ENCODE peak calls at places on chromosome 18, in seven cellular contexts. E, Y, B, C, W, O and Q are unnamed samples.

GRCh38 chr18:25298853-25299274 is 53.1 kb downstream of the ZNF521 start:
- DNase-seq in C (peak; percentile 82), E (peak; percentile 90), Y (peak; percentile 29), O (no peak), B (no peak), W (peak; percentile 74), Q (no peak)

GRCh38 chr18:9335255-9336045 is 877 bp downstream of the TWSG1 start:
- DNase-seq in O (no peak), W (peak; percentile 26), E (peak; percentile 45), Y (no peak), B (no peak), C (peak; percentile 39), Q (no peak)

GRCh38 chr18:58761241-58761969 is 90.1 kb downstream of the MALT1 start:
- DNase-seq in O (peak; percentile 8), B (no peak), Y (no peak), C (no peak), E (no peak), W (no peak), Q (no peak)

GRCh38 chr18:77857926-77858325 is 608.3 kb downstream of the GALR1 start:
- DNase-seq in C (no peak), E (no peak), W (no peak), B (peak; percentile 56), O (no peak), Y (no peak), Q (no peak)

GRCh38 chr18:5456577-5457466 is 87.0 kb downstream of the EPB41L3 start:
- DNase-seq in O (peak; percentile 42), Y (peak; percentile 8), C (peak; percentile 71), W (peak; percentile 55), B (peak; percentile 78), E (peak; percentile 69), Q (peak; percentile 29)

GRCh38 chr18:25251127-25251526 is 100.8 kb downstream of the ZNF521 start:
- DNase-seq in Y (no peak), C (no peak), O (no peak), W (no peak), E (no peak), B (no peak), Q (no peak)

GRCh38 chr18:50231621-50232020 is 34.7 kb downstream of the CFAP53 start:
- DNase-seq in Y (no peak), O (no peak), B (no peak), E (peak; percentile 7), C (no peak), W (no peak), Q (no peak)

GRCh38 chr18:3305933-3306332 is 44.0 kb downstream of the MYL12B start:
- DNase-seq in W (no peak), Y (no peak), B (no peak), C (peak; percentile 74), O (no peak), E (peak; percentile 76), Q (no peak)

GRCh38 chr18:79590191-79591039 is 89.2 kb upstream of the CTDP1 start:
- DNase-seq in Y (no peak), E (peak; percentile 50), B (peak; percentile 73), C (peak; percentile 32), O (no peak), W (peak; percentile 22), Q (no peak)

GRCh38 chr18:48842259-48843061 is 108.3 kb downstream of the SMAD7 start:
- DNase-seq in W (no peak), O (no peak), Y (no peak), B (peak; percentile 64), C (peak; percentile 73), E (peak; percentile 39), Q (peak; percentile 60)

GRCh38 chr18:48640566-48641270 is 101.9 kb downstream of the CTIF start:
- DNase-seq in C (no peak), Y (no peak), E (no peak), W (peak; percentile 31), O (no peak), B (no peak), Q (no peak)

GRCh38 chr18:44957440-44957839 is 276.8 kb downstream of the SETBP1 start:
- DNase-seq in O (no peak), Y (no peak), E (no peak), C (no peak), W (no peak), B (no peak), Q (no peak)

GRCh38 chr18:3216987-3217386 is 2.8 kb downstream of the MYOM1 start:
- DNase-seq in C (no peak), Y (no peak), E (no peak), W (no peak), B (no peak), O (no peak), Q (no peak)

GRCh38 chr18:55165399-55166125 is 206.3 kb upstream of the CCDC68 start:
- DNase-seq in B (no peak), C (no peak), W (no peak), Y (no peak), E (no peak), O (no peak), Q (peak; percentile 12)

GRCh38 chr18:44521673-44522032 is 159.0 kb upstream of the SETBP1 start:
- DNase-seq in O (no peak), E (peak; percentile 12), B (no peak), Y (no peak), C (no peak), W (no peak), Q (no peak)

GRCh38 chr18:48847807-48848486 is 102.8 kb downstream of the SMAD7 start:
- DNase-seq in E (no peak), B (no peak), Y (no peak), W (no peak), C (no peak), O (no peak), Q (no peak)

GRCh38 chr18:80023173-80023572 is 11.1 kb upstream of the RBFA start:
- DNase-seq in W (no peak), Y (no peak), O (no peak), E (peak; percentile 31), C (no peak), B (no peak), Q (no peak)

GRCh38 chr18:2002178-2002577 is 569.1 kb downstream of the METTL4 start:
- DNase-seq in W (no peak), Y (no peak), B (no peak), O (peak; percentile 28), C (peak; percentile 38), E (no peak), Q (no peak)

GRCh38 chr18:77495982-77496690 is 246.5 kb downstream of the GALR1 start:
- DNase-seq in W (no peak), O (no peak), B (no peak), E (no peak), Y (no peak), C (no peak), Q (no peak)

GRCh38 chr18:79567481-79568147 is 112.0 kb upstream of the CTDP1 start:
- DNase-seq in B (peak; percentile 65), E (peak; percentile 94), C (peak; percentile 93), Y (peak; percentile 79), O (peak; percentile 81), W (peak; percentile 95), Q (no peak)

GRCh38 chr18:35776481-35776880 is 194.9 kb downstream of the GALNT1 start:
- DNase-seq in Y (no peak), B (no peak), E (no peak), O (no peak), W (no peak), C (no peak), Q (no peak)

GRCh38 chr18:45255142-45255890 is 360.0 kb upstream of the SLC14A2 start:
- DNase-seq in B (no peak), Y (peak; percentile 31), W (peak; percentile 91), E (peak; percentile 85), O (no peak), C (peak; percentile 91), Q (no peak)

GRCh38 chr18:40789286-40789685 is 1165.7 kb upstream of the PIK3C3 start:
- DNase-seq in B (no peak), O (no peak), W (no peak), E (peak; percentile 3), Y (no peak), C (no peak), Q (no peak)

GRCh38 chr18:14942275-14942674 is 194.3 kb downstream of the ANKRD30B start:
- DNase-seq in C (no peak), E (no peak), O (no peak), Y (no peak), W (no peak), B (no peak), Q (no peak)

GRCh38 chr18:54981076-54981475 is 21.8 kb upstream of the CCDC68 start:
- DNase-seq in B (no peak), W (no peak), E (no peak), C (no peak), O (no peak), Y (no peak), Q (peak; percentile 37)

GRCh38 chr18:45505497-45506206 is 109.6 kb upstream of the SLC14A2 start:
- DNase-seq in E (no peak), Y (no peak), C (peak; percentile 29), O (no peak), W (no peak), B (no peak), Q (no peak)

GRCh38 chr18:57833441-57834101 is 30.5 kb upstream of the ATP8B1 start:
- DNase-seq in B (no peak), Y (no peak), E (peak; percentile 47), W (peak; percentile 25), C (peak; percentile 44), O (no peak), Q (no peak)

GRCh38 chr18:25042641-25043051 is 309.3 kb downstream of the ZNF521 start:
- DNase-seq in Y (no peak), E (no peak), O (no peak), B (no peak), C (peak; percentile 5), W (no peak), Q (peak; percentile 66)

GRCh38 chr18:56807883-56808282 is 156.7 kb downstream of the WDR7 start:
- DNase-seq in W (no peak), E (no peak), O (no peak), Y (no peak), B (peak; percentile 32), C (no peak), Q (peak; percentile 25)